ENCODE peak calls at places on chromosome 16, in five cellular contexts. T is heart left ventricle, U is stomach, G is tibial nerve, H is uterus. V is an unnamed sample.

GRCh38 chr16:53100889-53101288 is 46.1 kb downstream of the CHD9 start:
- DNase-seq in T (no peak), U (no peak), G (no peak), H (no peak), V (no peak)

GRCh38 chr16:49594706-49595534 is 221.3 kb downstream of the C16orf78 start:
- DNase-seq in T (no peak), U (peak), G (no peak), H (no peak), V (no peak)

GRCh38 chr16:87207509-87207908 is 109.7 kb downstream of the C16orf95 start:
- DNase-seq in T (no peak), U (no peak), G (peak), H (no peak), V (no peak)

GRCh38 chr16:83109736-83110135 is 483.0 kb downstream of the CDH13 start:
- DNase-seq in T (no peak), U (no peak), G (no peak), H (no peak), V (no peak)

GRCh38 chr16:5895137-5895536 is 797.5 kb upstream of the EEF2KMT start:
- DNase-seq in T (no peak), U (no peak), G (no peak), H (no peak), V (no peak)

GRCh38 chr16:15857779-15858560 is 1.1 kb upstream of the MYH11 start:
- DNase-seq in T (peak), U (peak), G (peak), H (peak), V (peak)

GRCh38 chr16:68732068-68732680 is 4.9 kb upstream of the CDH1 start:
- DNase-seq in T (no peak), U (peak), G (no peak), H (no peak), V (peak)

GRCh38 chr16:3112058-3112880 is at the start of gene ZNF205:
- DNase-seq in T (peak), U (peak), G (peak), H (peak), V (peak)

GRCh38 chr16:2056681-2057407 is 9.1 kb downstream of the TSC2 start:
- DNase-seq in T (no peak), U (no peak), G (no peak), H (no peak), V (no peak)

GRCh38 chr16:82987767-82988166 is 361.0 kb downstream of the CDH13 start:
- DNase-seq in T (no peak), U (no peak), G (no peak), H (no peak), V (no peak)

GRCh38 chr16:70402916-70403659 is 35.8 kb downstream of the ST3GAL2 start:
- DNase-seq in T (no peak), U (no peak), G (no peak), H (no peak), V (no peak)

GRCh38 chr16:3444032-3444388 is 530 bp downstream of the NAA60 start:
- DNase-seq in T (no peak), U (peak), G (no peak), H (no peak), V (no peak)

GRCh38 chr16:65945485-65945884 is 421.0 kb upstream of the CDH5 start:
- DNase-seq in T (no peak), U (no peak), G (no peak), H (no peak), V (no peak)

GRCh38 chr16:72536673-72537435 is 364.9 kb upstream of the PMFBP1 start:
- DNase-seq in T (no peak), U (no peak), G (no peak), H (no peak), V (no peak)

GRCh38 chr16:72203401-72203800 is 31.4 kb upstream of the PMFBP1 start:
- DNase-seq in T (peak), U (no peak), G (peak), H (no peak), V (no peak)

GRCh38 chr16:15950167-15950854 is 895 bp downstream of the ABCC1 start:
- DNase-seq in T (no peak), U (peak), G (no peak), H (peak), V (no peak)

GRCh38 chr16:64648282-64648681 is 473.6 kb downstream of the CDH11 start:
- DNase-seq in T (no peak), U (no peak), G (no peak), H (no peak), V (no peak)

GRCh38 chr16:89687092-89687940 is 827 bp downstream of the CDK10 start:
- DNase-seq in T (no peak), U (peak), G (no peak), H (no peak), V (no peak)

GRCh38 chr16:81483064-81483969 is 38.7 kb downstream of the CMIP start:
- DNase-seq in T (no peak), U (no peak), G (no peak), H (no peak), V (no peak)

GRCh38 chr16:3861808-3862451 is 18.6 kb downstream of the CREBBP start:
- DNase-seq in T (no peak), U (no peak), G (no peak), H (no peak), V (no peak)

GRCh38 chr16:73713301-73713700 is 583.3 kb upstream of the PSMD7 start:
- DNase-seq in T (no peak), U (no peak), G (no peak), H (no peak), V (no peak)

GRCh38 chr16:69775535-69775934 is 13.4 kb downstream of the WWP2 start:
- DNase-seq in T (no peak), U (no peak), G (no peak), H (no peak), V (no peak)

GRCh38 chr16:69567031-69567680 is 1.4 kb downstream of the NFAT5 start:
- DNase-seq in T (no peak), U (no peak), G (no peak), H (no peak), V (peak)

GRCh38 chr16:68085259-68086071 is at the start of gene NFATC3:
- DNase-seq in T (peak), U (peak), G (peak), H (peak), V (peak)

GRCh38 chr16:59698341-59698979 is 964.3 kb upstream of the GOT2 start:
- DNase-seq in T (no peak), U (no peak), G (no peak), H (no peak), V (no peak)

GRCh38 chr16:88941933-88942909 is 34.8 kb downstream of the CBFA2T3 start:
- DNase-seq in T (peak), U (peak), G (no peak), H (no peak), V (no peak)

GRCh38 chr16:6274366-6274765 is 1058.3 kb upstream of the RBFOX1 start:
- DNase-seq in T (no peak), U (no peak), G (no peak), H (no peak), V (no peak)

GRCh38 chr16:48818257-48818656 is 208.3 kb upstream of the N4BP1 start:
- DNase-seq in T (no peak), U (no peak), G (no peak), H (no peak), V (no peak)

GRCh38 chr16:81740163-81740562 is 38.9 kb upstream of the PLCG2 start:
- DNase-seq in T (no peak), U (no peak), G (no peak), H (no peak), V (no peak)

GRCh38 chr16:76182092-76182635 is 95.0 kb upstream of the CNTNAP4 start:
- DNase-seq in T (no peak), U (no peak), G (no peak), H (no peak), V (no peak)

GRCh38 chr16:57998484-57998883 is 2.0 kb downstream of the ZNF319 start:
- DNase-seq in T (no peak), U (peak), G (no peak), H (no peak), V (no peak)

GRCh38 chr16:58000706-58001676 is at the start of gene USB1:
- DNase-seq in T (peak), U (peak), G (peak), H (peak), V (peak)

GRCh38 chr16:57998992-57999365 is 1.5 kb downstream of the ZNF319 start:
- DNase-seq in T (no peak), U (no peak), G (no peak), H (no peak), V (no peak)

GRCh38 chr16:57999971-58000705 is at the start of gene ZNF319:
- DNase-seq in T (no peak), U (no peak), G (no peak), H (no peak), V (no peak)

DNA sequence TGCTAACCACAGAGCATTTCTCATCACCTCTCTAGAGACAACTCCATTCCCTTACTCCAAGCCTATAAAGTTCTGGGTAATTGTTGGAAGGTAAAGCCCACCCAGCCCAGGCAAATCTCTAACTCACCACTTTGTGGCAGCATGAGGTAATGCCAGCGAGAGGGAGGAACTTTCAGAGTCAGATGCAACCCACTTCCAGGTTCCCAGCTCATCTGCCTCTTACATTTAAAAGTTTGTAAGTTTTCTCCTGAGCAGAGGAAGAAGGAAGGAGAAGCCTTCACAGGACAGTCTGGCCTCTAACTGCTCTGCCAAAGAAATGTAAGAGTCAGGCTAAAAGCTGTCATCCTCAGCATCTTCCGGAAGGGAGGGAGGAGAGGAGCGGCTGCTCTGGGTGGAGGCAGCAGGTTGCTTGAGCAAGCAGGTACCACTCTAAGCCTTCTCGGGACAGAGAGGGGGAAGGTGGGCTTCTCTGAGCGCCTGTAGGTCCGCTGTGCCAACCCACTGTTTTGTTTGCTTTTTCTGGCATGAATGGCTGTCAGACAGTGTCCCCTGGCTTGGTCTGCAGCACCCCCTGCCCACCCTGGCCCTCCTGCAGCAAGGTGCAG is 1.0 kb downstream of the ZNF319 start:
- DNase-seq in T (no peak), U (no peak), G (no peak), H (no peak), V (no peak)
- TF ChIP-seq CTCF in T (no peak), U (no peak), G (no peak), H (no peak), V (no peak)

DNA sequence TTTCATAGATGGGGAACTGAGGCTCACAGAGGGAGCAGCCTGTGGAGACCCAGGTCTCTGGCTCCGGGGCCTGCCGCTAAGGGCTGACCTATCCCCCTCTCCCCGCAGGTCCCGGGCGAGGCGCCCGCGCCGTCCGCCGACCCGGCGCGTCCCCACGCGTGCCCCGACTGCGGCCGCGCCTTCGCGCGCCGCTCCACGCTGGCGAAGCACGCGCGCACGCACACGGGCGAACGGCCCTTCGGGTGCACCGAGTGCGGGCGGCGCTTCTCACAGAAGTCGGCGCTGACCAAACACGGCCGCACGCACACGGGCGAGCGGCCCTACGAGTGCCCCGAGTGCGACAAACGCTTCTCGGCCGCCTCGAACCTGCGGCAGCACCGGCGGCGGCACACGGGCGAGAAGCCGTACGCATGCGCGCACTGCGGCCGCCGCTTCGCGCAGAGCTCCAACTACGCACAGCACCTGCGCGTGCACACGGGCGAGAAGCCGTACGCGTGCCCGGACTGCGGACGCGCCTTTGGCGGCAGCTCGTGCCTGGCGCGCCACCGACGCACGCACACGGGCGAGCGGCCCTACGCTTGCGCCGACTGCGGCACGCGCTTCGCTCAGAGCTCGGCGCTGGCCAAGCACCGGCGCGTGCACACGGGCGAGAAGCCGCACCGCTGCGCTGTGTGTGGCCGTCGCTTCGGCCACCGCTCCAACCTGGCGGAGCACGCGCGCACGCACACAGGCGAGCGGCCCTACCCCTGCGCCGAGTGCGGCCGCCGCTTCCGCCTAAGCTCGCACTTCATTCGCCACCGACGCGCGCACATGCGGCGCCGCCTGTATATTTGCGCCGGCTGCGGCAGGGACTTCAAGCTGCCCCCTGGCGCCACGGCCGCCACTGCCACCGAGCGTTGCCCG is 10.3 kb downstream of the ZNF771 start:
- DNase-seq in T (peak), U (peak), G (no peak), H (peak), V (peak)
- TF ChIP-seq POLR2A in T (peak), U (no peak), G (no peak), H (no peak), V (no peak)

GRCh38 chr16:78684655-78685400 is 585.4 kb downstream of the WWOX start:
- DNase-seq in T (peak), U (no peak), G (peak), H (peak), V (no peak)
- H3K4me3 ChIP-seq in T (no peak), U (no peak), G (no peak), H (no peak), V (no peak)

GRCh38 chr16:51756447-51757123 is 605.5 kb upstream of the SALL1 start:
- DNase-seq in T (no peak), U (no peak), G (no peak), H (no peak), V (no peak)

GRCh38 chr16:51755039-51755501 is 604.0 kb upstream of the SALL1 start:
- DNase-seq in T (no peak), U (no peak), G (no peak), H (no peak), V (no peak)

GRCh38 chr16:51752596-51752995 is 601.5 kb upstream of the SALL1 start:
- DNase-seq in T (no peak), U (no peak), G (no peak), H (no peak), V (no peak)

GRCh38 chr16:51757124-51757470 is 606.0 kb upstream of the SALL1 start:
- DNase-seq in T (no peak), U (no peak), G (no peak), H (no peak), V (no peak)

GRCh38 chr16:51753382-51753781 is 602.3 kb upstream of the SALL1 start:
- DNase-seq in T (no peak), U (no peak), G (no peak), H (no peak), V (no peak)
- TF ChIP-seq CTCF in T (no peak), U (no peak), G (no peak), H (no peak), V (no peak)

DNA sequence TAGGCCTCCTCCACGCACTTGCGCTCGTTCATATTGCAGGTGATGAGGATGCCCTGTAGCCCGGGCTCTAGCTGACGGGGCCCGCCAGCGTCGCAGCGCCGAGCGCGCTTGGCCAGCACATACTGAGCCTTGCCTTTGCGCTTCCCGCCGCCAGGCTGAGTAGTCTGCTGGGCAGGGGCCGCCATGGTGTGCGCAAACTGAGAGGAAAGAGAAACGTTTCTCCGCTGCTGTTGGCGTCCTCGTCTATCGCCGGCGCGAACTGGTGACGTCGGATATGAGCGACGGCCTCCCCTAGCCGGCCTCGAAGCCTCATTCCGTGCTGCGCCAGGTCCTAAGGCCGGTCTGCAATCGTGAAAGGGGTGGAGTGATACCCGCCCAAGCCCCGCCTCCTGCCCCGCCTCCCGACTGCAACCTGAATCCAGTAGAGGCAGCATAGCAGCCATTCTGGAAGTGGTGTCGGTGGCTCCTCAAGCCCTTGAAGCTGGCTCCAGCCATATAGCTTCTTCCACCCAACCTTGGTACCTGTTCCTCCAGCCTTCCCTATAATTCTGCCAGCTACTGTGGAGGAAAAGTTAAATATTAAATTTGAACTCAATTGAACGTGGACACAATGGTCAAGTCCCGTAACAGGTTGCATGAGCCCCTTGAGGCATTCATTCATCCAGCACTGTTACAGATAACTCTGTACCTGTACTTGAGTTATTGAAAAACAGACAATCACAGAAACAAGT is at the start of gene THUMPD1:
- DNase-seq in T (peak), U (peak), G (peak), H (peak), V (peak)
- TF ChIP-seq POLR2A in T (peak), U (peak), G (peak), H (peak), V (peak)

GRCh38 chr16:85524630-85525463 is 88.3 kb upstream of the GSE1 start:
- DNase-seq in T (peak), U (peak), G (peak), H (no peak), V (peak)
- H3K4me3 ChIP-seq in T (no peak), U (no peak), G (no peak), H (no peak), V (peak)

GRCh38 chr16:23905027-23905426 is 69.2 kb downstream of the PRKCB start:
- DNase-seq in T (no peak), U (no peak), G (no peak), H (peak), V (peak)
- TF ChIP-seq CTCF in T (no peak), U (no peak), G (no peak), H (no peak), V (no peak)

GRCh38 chr16:56625140-56625942 is at the start of gene MT1E:
- DNase-seq in T (peak), U (peak), G (peak), H (peak), V (peak)
- TF ChIP-seq POLR2A in T (peak), U (peak), G (peak), H (peak), V (peak)

GRCh38 chr16:11748023-11748403 is 5.4 kb upstream of the TXNDC11 start:
- DNase-seq in T (no peak), U (no peak), G (no peak), H (no peak), V (no peak)
- H3K4me3 ChIP-seq in T (no peak), U (no peak), G (no peak), H (no peak), V (no peak)

GRCh38 chr16:63530208-63530607 is 1494.0 kb upstream of the CDH8 start:
- DNase-seq in T (no peak), U (no peak), G (no peak), H (no peak), V (no peak)
- TF ChIP-seq CTCF in T (peak), U (no peak), G (no peak), H (no peak), V (no peak)